ENCODE peak calls at places on chromosome 21, in four cellular contexts. One of them, this sample, is unnamed.

GRCh38 chr21:19995253-19995652 is 1003.0 kb upstream of the NCAM2 start:
- DNase-seq in NCI-H1105 treated with DMSO at 0.1 percent for 48 hours: no peak
- DNase-seq in left cardiac atrium: no peak
- DNase-seq in stimulated activated CD4-positive, alpha-beta T cell treated with anti-CD3 and anti-CD28 coated beads, TNF-alpha, amount 100 ng/mL, for 4 hours: no peak
- DNase-seq in this sample: no peak

GRCh38 chr21:41878831-41879189 is 334 bp downstream of the PRDM15 start:
- DNase-seq in stimulated activated CD4-positive, alpha-beta T cell treated with anti-CD3 and anti-CD28 coated beads, TNF-alpha, amount 100 ng/mL, for 4 hours: peak; percentile 56
- DNase-seq in NCI-H1105 treated with DMSO at 0.1 percent for 48 hours: peak; percentile 75
- DNase-seq in left cardiac atrium: peak; percentile 89
- DNase-seq in this sample: peak; percentile 53

GRCh38 chr21:28272272-28272992 is 720.2 kb downstream of the LTN1 start:
- DNase-seq in NCI-H1105 treated with DMSO at 0.1 percent for 48 hours: no peak
- DNase-seq in left cardiac atrium: no peak
- DNase-seq in stimulated activated CD4-positive, alpha-beta T cell treated with anti-CD3 and anti-CD28 coated beads, TNF-alpha, amount 100 ng/mL, for 4 hours: no peak
- DNase-seq in this sample: no peak

GRCh38 chr21:41894922-41895557 is 15.9 kb upstream of the PRDM15 start:
- DNase-seq in NCI-H1105 treated with DMSO at 0.1 percent for 48 hours: no peak
- DNase-seq in stimulated activated CD4-positive, alpha-beta T cell treated with anti-CD3 and anti-CD28 coated beads, TNF-alpha, amount 100 ng/mL, for 4 hours: no peak
- DNase-seq in left cardiac atrium: no peak
- DNase-seq in this sample: no peak

GRCh38 chr21:45433301-45433700 is 28.3 kb downstream of the COL18A1 start:
- DNase-seq in NCI-H1105 treated with DMSO at 0.1 percent for 48 hours: no peak
- DNase-seq in stimulated activated CD4-positive, alpha-beta T cell treated with anti-CD3 and anti-CD28 coated beads, TNF-alpha, amount 100 ng/mL, for 4 hours: no peak
- DNase-seq in left cardiac atrium: no peak
- DNase-seq in this sample: no peak

GRCh38 chr21:44506279-44507255 is 33.4 kb downstream of the KRTAP10-1 start:
- DNase-seq in NCI-H1105 treated with DMSO at 0.1 percent for 48 hours: no peak
- DNase-seq in stimulated activated CD4-positive, alpha-beta T cell treated with anti-CD3 and anti-CD28 coated beads, TNF-alpha, amount 100 ng/mL, for 4 hours: no peak
- DNase-seq in left cardiac atrium: no peak
- DNase-seq in this sample: no peak

GRCh38 chr21:41709166-41709565 is 57.7 kb downstream of the RIPK4 start:
- DNase-seq in NCI-H1105 treated with DMSO at 0.1 percent for 48 hours: no peak
- DNase-seq in stimulated activated CD4-positive, alpha-beta T cell treated with anti-CD3 and anti-CD28 coated beads, TNF-alpha, amount 100 ng/mL, for 4 hours: no peak
- DNase-seq in left cardiac atrium: no peak
- DNase-seq in this sample: no peak

GRCh38 chr21:37101384-37101783 is 28.3 kb downstream of the TTC3 start:
- DNase-seq in left cardiac atrium: no peak
- DNase-seq in NCI-H1105 treated with DMSO at 0.1 percent for 48 hours: no peak
- DNase-seq in stimulated activated CD4-positive, alpha-beta T cell treated with anti-CD3 and anti-CD28 coated beads, TNF-alpha, amount 100 ng/mL, for 4 hours: no peak
- DNase-seq in this sample: no peak

GRCh38 chr21:29627905-29628304 is 311.9 kb downstream of the GRIK1 start:
- DNase-seq in NCI-H1105 treated with DMSO at 0.1 percent for 48 hours: no peak
- DNase-seq in left cardiac atrium: no peak
- DNase-seq in stimulated activated CD4-positive, alpha-beta T cell treated with anti-CD3 and anti-CD28 coated beads, TNF-alpha, amount 100 ng/mL, for 4 hours: no peak
- DNase-seq in this sample: no peak

GRCh38 chr21:41751621-41752020 is 15.2 kb downstream of the RIPK4 start:
- DNase-seq in stimulated activated CD4-positive, alpha-beta T cell treated with anti-CD3 and anti-CD28 coated beads, TNF-alpha, amount 100 ng/mL, for 4 hours: no peak
- DNase-seq in NCI-H1105 treated with DMSO at 0.1 percent for 48 hours: peak; percentile 83
- DNase-seq in left cardiac atrium: no peak
- DNase-seq in this sample: no peak

GRCh38 chr21:31728191-31728590 is 3.7 kb downstream of the SCAF4 start:
- DNase-seq in left cardiac atrium: no peak
- DNase-seq in NCI-H1105 treated with DMSO at 0.1 percent for 48 hours: no peak
- DNase-seq in stimulated activated CD4-positive, alpha-beta T cell treated with anti-CD3 and anti-CD28 coated beads, TNF-alpha, amount 100 ng/mL, for 4 hours: no peak
- DNase-seq in this sample: no peak

GRCh38 chr21:15455819-15456462 is 273.8 kb upstream of the USP25 start:
- DNase-seq in NCI-H1105 treated with DMSO at 0.1 percent for 48 hours: no peak
- DNase-seq in left cardiac atrium: no peak
- DNase-seq in stimulated activated CD4-positive, alpha-beta T cell treated with anti-CD3 and anti-CD28 coated beads, TNF-alpha, amount 100 ng/mL, for 4 hours: no peak
- DNase-seq in this sample: no peak

GRCh38 chr21:31985398-31985797 is 112.6 kb downstream of the HUNK start:
- DNase-seq in NCI-H1105 treated with DMSO at 0.1 percent for 48 hours: no peak
- DNase-seq in left cardiac atrium: no peak
- DNase-seq in stimulated activated CD4-positive, alpha-beta T cell treated with anti-CD3 and anti-CD28 coated beads, TNF-alpha, amount 100 ng/mL, for 4 hours: no peak
- DNase-seq in this sample: no peak

GRCh38 chr21:36624105-36624504 is 74.8 kb upstream of the SIM2 start:
- DNase-seq in NCI-H1105 treated with DMSO at 0.1 percent for 48 hours: no peak
- DNase-seq in stimulated activated CD4-positive, alpha-beta T cell treated with anti-CD3 and anti-CD28 coated beads, TNF-alpha, amount 100 ng/mL, for 4 hours: no peak
- DNase-seq in left cardiac atrium: no peak
- DNase-seq in this sample: no peak

GRCh38 chr21:43317959-43318358 is 109.0 kb downstream of the SIK1 start:
- DNase-seq in NCI-H1105 treated with DMSO at 0.1 percent for 48 hours: no peak
- DNase-seq in stimulated activated CD4-positive, alpha-beta T cell treated with anti-CD3 and anti-CD28 coated beads, TNF-alpha, amount 100 ng/mL, for 4 hours: no peak
- DNase-seq in left cardiac atrium: no peak
- DNase-seq in this sample: no peak

GRCh38 chr21:45364464-45365185 is 40.3 kb upstream of the COL18A1 start:
- DNase-seq in stimulated activated CD4-positive, alpha-beta T cell treated with anti-CD3 and anti-CD28 coated beads, TNF-alpha, amount 100 ng/mL, for 4 hours: no peak
- DNase-seq in NCI-H1105 treated with DMSO at 0.1 percent for 48 hours: no peak
- DNase-seq in left cardiac atrium: peak; percentile 69
- DNase-seq in this sample: no peak

GRCh38 chr21:26844258-26845065 is 747 bp downstream of the ADAMTS1 start:
- DNase-seq in NCI-H1105 treated with DMSO at 0.1 percent for 48 hours: no peak
- DNase-seq in stimulated activated CD4-positive, alpha-beta T cell treated with anti-CD3 and anti-CD28 coated beads, TNF-alpha, amount 100 ng/mL, for 4 hours: no peak
- DNase-seq in left cardiac atrium: peak; percentile 72
- DNase-seq in this sample: no peak

GRCh38 chr21:26127918-26128317 is 42.7 kb downstream of the APP start:
- DNase-seq in stimulated activated CD4-positive, alpha-beta T cell treated with anti-CD3 and anti-CD28 coated beads, TNF-alpha, amount 100 ng/mL, for 4 hours: no peak
- DNase-seq in NCI-H1105 treated with DMSO at 0.1 percent for 48 hours: no peak
- DNase-seq in left cardiac atrium: peak; percentile 39
- DNase-seq in this sample: no peak

GRCh38 chr21:37155216-37155615 is 82.2 kb downstream of the TTC3 start:
- DNase-seq in stimulated activated CD4-positive, alpha-beta T cell treated with anti-CD3 and anti-CD28 coated beads, TNF-alpha, amount 100 ng/mL, for 4 hours: no peak
- DNase-seq in left cardiac atrium: no peak
- DNase-seq in NCI-H1105 treated with DMSO at 0.1 percent for 48 hours: no peak
- DNase-seq in this sample: no peak

GRCh38 chr21:42474043-42474831 is 21.8 kb downstream of the RSPH1 start:
- DNase-seq in NCI-H1105 treated with DMSO at 0.1 percent for 48 hours: no peak
- DNase-seq in stimulated activated CD4-positive, alpha-beta T cell treated with anti-CD3 and anti-CD28 coated beads, TNF-alpha, amount 100 ng/mL, for 4 hours: no peak
- DNase-seq in left cardiac atrium: no peak
- DNase-seq in this sample: no peak

This sample was measured in activated naive CD8-positive, alpha-beta T cell treated with anti-CD3 and anti-CD28 coated beads, Interleukin-2, amount 50 U/mL, for 16 hours.